ENCODE peak calls at places on chromosomes 13 and 19, in eight cellular contexts. J is NCI-H460; U is stimulated activated CD4-positive, alpha-beta T cell treated with anti-CD3 and anti-CD28 coated beads, Interleukin-15, amount 100 ng/mL, for 1 hour; H is fibroblast of pulmonary artery; M is heart right ventricle; S is SW480; I is PC-9; P is HT1080. Q is an unnamed sample.

GRCh38 chr19:45041125-45041524 is 2.3 kb downstream of the CLASRP start:
- DNase-seq in J (no peak), U (no peak), H (no peak), M (no peak), S (no peak), I (no peak), P (no peak), Q (no peak)

GRCh38 chr19:38024991-38025716 is 118.1 kb downstream of the SIPA1L3 start:
- DNase-seq in J (no peak), U (no peak), H (no peak), M (no peak), S (no peak), I (no peak), P (no peak), Q (no peak)

GRCh38 chr13:33626407-33626806 is 191.5 kb upstream of the RFC3 start:
- DNase-seq in J (no peak), U (no peak), H (no peak), M (no peak), S (no peak), I (no peak), P (no peak), Q (no peak)

GRCh38 chr19:16470911-16471811 is 609 bp downstream of the EPS15L1 start:
- DNase-seq in J (no peak), U (no peak), H (peak; percentile 49), M (no peak), S (peak; percentile 9), I (peak; percentile 18), P (peak; percentile 20), Q (peak; percentile 44)

GRCh38 chr19:11152318-11153062 is 3.1 kb downstream of the SPC24 start:
- DNase-seq in J (no peak), U (no peak), H (peak; percentile 90), M (peak; percentile 74), S (no peak), I (no peak), P (no peak), Q (peak; percentile 83)

GRCh38 chr13:49220035-49220855 is at the start of gene MLNR:
- DNase-seq in J (peak; percentile 35), U (no peak), H (no peak), M (peak; percentile 16), S (peak; percentile 34), I (no peak), P (no peak), Q (peak; percentile 62)

GRCh38 chr13:100098445-100099116 is 9.7 kb downstream of the PCCA start:
- DNase-seq in J (no peak), U (no peak), H (no peak), M (no peak), S (peak; percentile 85), I (no peak), P (no peak), Q (no peak)

GRCh38 chr13:112442483-112443090 is 66.4 kb downstream of the SPACA7 start:
- DNase-seq in J (no peak), U (no peak), H (peak; percentile 10), M (no peak), S (no peak), I (no peak), P (no peak), Q (no peak)

GRCh38 chr13:105426454-105426853 is 1109.0 kb downstream of the EFNB2 start:
- DNase-seq in J (no peak), U (no peak), H (no peak), M (no peak), S (no peak), I (no peak), P (no peak), Q (no peak)

GRCh38 chr19:48629599-48630288 is 7.4 kb downstream of the DBP start:
- DNase-seq in J (no peak), U (no peak), H (peak; percentile 78), M (no peak), S (peak; percentile 80), I (no peak), P (no peak), Q (peak; percentile 70)

GRCh38 chr19:40589723-40590429 is 11.3 kb upstream of the LTBP4 start:
- DNase-seq in J (no peak), U (no peak), H (no peak), M (no peak), S (no peak), I (no peak), P (no peak), Q (no peak)

GRCh38 chr19:2341247-2341705 is 12.8 kb downstream of the SPPL2B start:
- DNase-seq in J (no peak), U (no peak), H (no peak), M (no peak), S (no peak), I (no peak), P (no peak), Q (no peak)

GRCh38 chr13:100645382-100645781 is 29.2 kb downstream of the TMTC4 start:
- DNase-seq in J (no peak), U (no peak), H (no peak), M (no peak), S (no peak), I (no peak), P (no peak), Q (no peak)

GRCh38 chr19:10238172-10238783 is 7.1 kb upstream of the S1PR2 start:
- DNase-seq in J (no peak), U (no peak), H (peak; percentile 96), M (peak; percentile 65), S (no peak), I (no peak), P (no peak), Q (peak; percentile 83)

GRCh38 chr13:98752111-98752941 is at the start of gene SLC15A1:
- DNase-seq in J (no peak), U (no peak), H (no peak), M (no peak), S (no peak), I (no peak), P (no peak), Q (no peak)

GRCh38 chr13:110264685-110265275 is 42.2 kb downstream of the COL4A1 start:
- DNase-seq in J (no peak), U (no peak), H (no peak), M (no peak), S (no peak), I (no peak), P (no peak), Q (no peak)

GRCh38 chr19:50464348-50464747 is 12.0 kb upstream of the EMC10 start:
- DNase-seq in J (no peak), U (no peak), H (no peak), M (no peak), S (no peak), I (no peak), P (no peak), Q (no peak)

GRCh38 chr19:3346677-3347353 is 19.6 kb upstream of the NFIC start:
- DNase-seq in J (no peak), U (no peak), H (peak; percentile 79), M (peak; percentile 69), S (no peak), I (no peak), P (peak; percentile 61), Q (peak; percentile 85)